ENCODE peak calls at places on chromosomes 12 and 14, in five cellular contexts. T is mesenchymal stem cell, R is neuronal stem cell, L is H1, X is trophoblast cell. A is an unnamed sample.

GRCh38 chr14:101098641-101099040 is 195.1 kb upstream of the RTL1 start:
- DNase-seq in L (no peak), X (no peak), T (no peak), R (no peak), A (no peak)

GRCh38 chr12:10354502-10354901 is 35.3 kb downstream of the KLRK1 start:
- DNase-seq in R (no peak), T (peak), X (no peak), L (no peak), A (peak)

GRCh38 chr12:11607313-11608081 is 42.0 kb upstream of the ETV6 start:
- DNase-seq in T (peak), L (no peak), X (peak), R (no peak), A (no peak)

GRCh38 chr12:87272846-87273245 is 756.4 kb downstream of the C12orf50 start:
- DNase-seq in R (no peak), L (no peak), X (no peak), T (no peak), A (no peak)

GRCh38 chr12:96416033-96416790 is 16.0 kb upstream of the CDK17 start:
- DNase-seq in T (peak), L (no peak), X (peak), R (no peak), A (no peak)

GRCh38 chr14:26204954-26205479 is 392.8 kb downstream of the NOVA1 start:
- DNase-seq in L (peak), R (peak), X (no peak), T (peak), A (peak)

GRCh38 chr12:80821513-80822000 is 104.8 kb downstream of the MYF5 start:
- DNase-seq in T (no peak), R (peak), X (no peak), L (peak), A (peak)

GRCh38 chr12:66765204-66765603 is 86.3 kb upstream of the GRIP1 start:
- DNase-seq in T (no peak), X (no peak), L (no peak), R (no peak), A (no peak)

GRCh38 chr12:74977832-74978481 is 231.7 kb downstream of the KCNC2 start:
- DNase-seq in X (no peak), L (no peak), T (no peak), R (no peak), A (no peak)

GRCh38 chr12:129676411-129676810 is 227.4 kb downstream of the TMEM132D start:
- DNase-seq in T (no peak), X (no peak), L (no peak), R (no peak), A (no peak)

GRCh38 chr12:50175716-50176026 is 8.5 kb upstream of the CERS5 start:
- DNase-seq in R (no peak), T (no peak), L (no peak), X (no peak), A (no peak)

GRCh38 chr14:98858561-98858960 is 413.4 kb downstream of the BCL11B start:
- DNase-seq in R (no peak), T (no peak), X (no peak), L (no peak), A (no peak)

GRCh38 chr12:113604666-113605065 is 133.0 kb upstream of the LHX5 start:
- DNase-seq in L (no peak), R (no peak), T (no peak), X (no peak), A (no peak)

GRCh38 chr14:54275997-54276396 is 120.8 kb upstream of the CDKN3 start:
- DNase-seq in T (no peak), R (no peak), L (no peak), X (no peak), A (no peak)

GRCh38 chr14:24095196-24096068 is 1.3 kb downstream of the PCK2 start:
- DNase-seq in T (peak), X (no peak), R (no peak), L (peak), A (peak)

GRCh38 chr12:120761581-120761980 is 36.0 kb downstream of the ACADS start:
- DNase-seq in T (peak), L (no peak), X (peak), R (no peak), A (no peak)

GRCh38 chr12:115354007-115354452 is 670.1 kb upstream of the TBX3 start:
- DNase-seq in L (no peak), X (peak), R (no peak), T (peak), A (no peak)

GRCh38 chr12:11344504-11344903 is 34.3 kb upstream of the PRB4 start:
- DNase-seq in T (no peak), L (no peak), X (no peak), R (no peak), A (no peak)

GRCh38 chr12:124477109-124477915 is 90.1 kb downstream of the NCOR2 start:
- DNase-seq in R (no peak), X (no peak), T (peak), L (no peak), A (no peak)

GRCh38 chr12:12747281-12747680 is 30.1 kb downstream of the CDKN1B start:
- DNase-seq in L (no peak), T (no peak), X (no peak), R (no peak), A (no peak)

GRCh38 chr12:117970334-117970733 is 1.5 kb upstream of the KSR2 start:
- DNase-seq in X (no peak), T (no peak), L (no peak), R (no peak), A (no peak)

GRCh38 chr12:50765325-50765911 is 1.5 kb downstream of the ATF1 start:
- DNase-seq in T (peak), L (no peak), R (peak), X (peak), A (peak)

GRCh38 chr12:15770581-15770980 is 18.6 kb downstream of the EPS8 start:
- DNase-seq in L (no peak), T (no peak), X (no peak), R (no peak), A (no peak)

GRCh38 chr14:100048786-100049185 is 16.4 kb upstream of the EVL start:
- DNase-seq in X (no peak), L (no peak), R (no peak), T (no peak), A (no peak)

GRCh38 chr12:15956413-15957185 is 45.5 kb downstream of the DERA start:
- DNase-seq in X (peak), T (no peak), L (no peak), R (no peak), A (no peak)

GRCh38 chr14:77025744-77026165 is 2.8 kb downstream of the IRF2BPL start:
- DNase-seq in T (no peak), L (no peak), X (no peak), R (no peak), A (no peak)

GRCh38 chr14:89337912-89338311 is 79.1 kb downstream of the FOXN3 start:
- DNase-seq in X (peak), T (peak), L (no peak), R (no peak), A (no peak)

GRCh38 chr12:32298917-32299316 is 100.4 kb upstream of the FGD4 start:
- DNase-seq in R (no peak), L (no peak), X (no peak), T (no peak), A (no peak)

GRCh38 chr12:116043673-116044072 is 233.8 kb downstream of the MED13L start:
- DNase-seq in R (no peak), T (no peak), L (no peak), X (no peak), A (no peak)

GRCh38 chr12:85279449-85280137 is 427 bp upstream of the ALX1 start:
- DNase-seq in L (peak), X (no peak), R (peak), T (peak), A (peak)

DNA sequence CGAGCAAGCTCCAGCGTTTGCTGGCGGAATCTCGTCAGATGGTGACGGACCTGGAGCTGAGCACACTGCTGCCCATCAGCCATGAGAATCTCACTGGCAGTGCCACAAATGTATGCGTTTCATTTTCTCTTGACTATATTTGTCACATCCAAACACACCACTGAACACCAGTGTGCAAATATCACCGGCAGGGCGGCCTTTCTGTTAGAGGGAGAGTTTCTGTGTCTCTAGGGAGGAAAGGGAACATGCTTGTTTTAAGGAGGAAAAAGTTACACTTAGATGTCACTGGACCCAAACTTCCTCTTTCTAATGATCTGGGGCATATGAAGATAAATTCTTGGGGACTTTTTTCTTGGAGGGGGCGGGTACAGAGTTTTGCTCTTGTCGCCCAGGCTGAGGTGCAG is 21.9 kb upstream of the HIP1R start:
- DNase-seq in R (no peak), X (no peak), L (no peak), T (no peak), A (no peak)
- H3K9ac ChIP-seq in R (no peak), X (no peak), L (no peak), T (no peak), A (no peak)

GRCh38 chr14:60721331-60722162 is 2.6 kb downstream of the SIX4 start:
- DNase-seq in T (peak), R (peak), X (peak), L (peak), A (peak)
- H4K91ac ChIP-seq in T (no peak), R (no peak), X (peak), L (no peak), A (no peak)

DNA sequence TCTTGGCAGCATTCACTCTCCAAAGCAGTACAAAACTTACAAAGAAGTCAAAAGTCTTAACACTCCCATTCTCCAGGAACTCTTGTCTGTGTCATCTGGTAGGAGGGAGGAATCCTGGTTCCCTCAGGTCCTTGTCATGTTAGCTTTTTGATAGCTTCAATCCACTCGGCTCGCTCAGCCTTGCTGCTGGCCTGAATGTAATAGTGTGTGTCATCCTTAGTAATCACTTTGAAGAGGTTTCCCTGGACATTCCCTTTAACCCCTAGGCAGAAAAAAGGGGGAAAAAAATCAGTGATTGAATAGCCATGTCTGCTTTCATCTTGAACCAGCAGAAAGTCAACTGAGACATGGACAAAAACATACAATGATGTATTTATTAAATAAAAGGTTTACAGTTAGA is 24.8 kb downstream of the PLEK2 start:
- DNase-seq in R (no peak), T (no peak), X (no peak), L (no peak), A (no peak)
- H2BK12ac ChIP-seq in R (no peak), T (no peak), X (no peak), L (no peak), A (no peak)

GRCh38 chr14:104680056-104680805 is 9.2 kb upstream of the INF2 start:
- DNase-seq in T (peak), X (peak), R (no peak), L (no peak), A (no peak)
- H3K9ac ChIP-seq in T (peak), X (no peak), R (no peak), L (no peak), A (no peak)

DNA sequence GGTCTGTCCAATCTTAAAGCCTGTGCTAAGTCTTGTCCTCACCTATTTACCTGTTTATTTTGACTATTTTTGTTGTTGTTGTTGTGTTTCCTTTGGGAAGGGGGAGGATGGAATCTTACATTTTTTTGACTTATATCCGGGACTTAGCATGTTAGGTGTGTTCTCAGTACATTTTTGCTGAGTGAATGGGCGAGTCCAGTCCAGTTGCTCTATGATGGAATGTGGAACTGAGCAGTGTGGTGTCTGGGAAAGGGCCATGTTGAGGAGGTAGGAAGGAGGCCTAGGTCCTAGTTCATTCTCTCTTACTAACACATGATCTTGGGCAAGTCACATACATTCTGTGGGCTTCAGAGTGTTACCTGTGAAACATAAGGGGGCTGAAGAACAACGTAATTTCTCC is 80.9 kb upstream of the SLC38A2 start:
- DNase-seq in R (no peak), L (no peak), X (peak), T (no peak), A (no peak)
- H4K91ac ChIP-seq in R (no peak), L (no peak), X (no peak), T (no peak), A (no peak)

DNA sequence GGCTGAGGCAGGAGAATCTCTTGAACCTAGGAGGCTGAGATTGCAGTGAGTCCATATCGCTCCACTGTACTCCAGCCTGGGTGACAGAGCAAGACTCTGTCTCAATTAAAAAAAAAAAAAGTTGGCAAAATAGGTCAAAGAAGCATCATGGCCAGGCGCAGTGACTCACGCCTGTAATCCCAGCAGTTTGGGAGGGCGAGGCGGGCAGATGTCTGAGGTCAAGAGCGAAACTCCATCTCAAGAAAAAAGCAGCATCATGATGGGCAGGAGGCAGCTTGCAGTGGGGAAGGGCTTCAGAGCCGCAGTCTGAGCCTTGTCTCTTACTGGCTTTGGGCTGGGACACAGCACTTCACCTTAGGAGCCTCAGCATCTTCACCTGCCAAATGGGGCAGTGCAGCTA is 21.4 kb downstream of the TEAD4 start:
- DNase-seq in T (no peak), R (no peak), X (no peak), L (no peak), A (no peak)
- H2BK12ac ChIP-seq in T (no peak), R (no peak), X (no peak), L (no peak), A (no peak)

GRCh38 chr12:14280921-14281320 is 84.6 kb upstream of the ATF7IP start:
- DNase-seq in X (no peak), L (no peak), T (no peak), R (no peak), A (no peak)
- H3K9ac ChIP-seq in X (no peak), L (no peak), T (no peak), R (no peak), A (no peak)

A was measured in H9.